ENCODE peak calls at places on chromosomes 12 and 14, in ten cellular contexts. V is cardiac muscle cell, N is WERI-Rb-1, Z is GM12865, E is testis, Q is ascending aorta, H is cardiac fibroblast, A is fibroblast of mammary gland, M is GM13977, U is WTC11. D is an unnamed sample.

GRCh38 chr12:76883826-76884225 is 5.0 kb upstream of the CSRP2 start:
- DNase-seq in Q (no peak), M (no peak), V (peak), H (peak), Z (no peak), N (no peak), U (no peak), E (no peak), A (peak), D (no peak)

GRCh38 chr14:95516554-95517209 is at the start of gene SYNE3:
- DNase-seq in N (no peak), E (peak), A (no peak), Z (peak), Q (no peak), M (peak), V (peak), H (peak), U (peak), D (no peak)

GRCh38 chr12:123126294-123127144 is 24.4 kb downstream of the PITPNM2 start:
- DNase-seq in M (no peak), V (peak), Z (no peak), A (peak), E (no peak), H (peak), U (no peak), N (no peak), Q (peak), D (no peak)

GRCh38 chr12:106109168-106109910 is 29.4 kb downstream of the NUAK1 start:
- DNase-seq in V (peak), Q (no peak), N (no peak), A (no peak), Z (no peak), U (no peak), M (no peak), H (peak), E (no peak), D (no peak)

GRCh38 chr12:89117448-89118034 is 234.8 kb downstream of the DUSP6 start:
- DNase-seq in A (no peak), U (no peak), H (no peak), N (no peak), Q (no peak), V (no peak), M (no peak), E (no peak), Z (no peak), D (peak)

GRCh38 chr12:13200841-13201240 is 4.3 kb downstream of the EMP1 start:
- DNase-seq in Z (no peak), U (no peak), N (no peak), H (no peak), V (no peak), E (no peak), A (no peak), M (no peak), Q (no peak), D (no peak)

GRCh38 chr14:61409782-61410181 is 88.4 kb downstream of the PRKCH start:
- DNase-seq in A (no peak), U (no peak), Z (no peak), M (no peak), H (no peak), E (no peak), Q (no peak), N (no peak), V (no peak), D (no peak)

GRCh38 chr14:68191567-68192321 is 372.2 kb downstream of the RAD51B start:
- DNase-seq in E (no peak), H (peak), Q (no peak), A (peak), Z (no peak), V (peak), M (no peak), U (no peak), N (no peak), D (no peak)

GRCh38 chr14:90301580-90302181 is 30.1 kb downstream of the NRDE2 start:
- DNase-seq in N (no peak), E (no peak), M (peak), U (no peak), V (peak), Z (peak), A (peak), H (peak), Q (no peak), D (no peak)

GRCh38 chr12:132160016-132160415 is 15.8 kb downstream of the NOC4L start:
- DNase-seq in N (peak), H (no peak), A (no peak), V (no peak), Z (no peak), U (peak), M (no peak), Q (no peak), E (no peak), D (no peak)

GRCh38 chr12:93447555-93448265 is 6.0 kb upstream of the UBE2N start:
- DNase-seq in A (no peak), N (no peak), E (no peak), H (no peak), V (no peak), Q (no peak), U (no peak), M (no peak), Z (no peak), D (no peak)

DNA sequence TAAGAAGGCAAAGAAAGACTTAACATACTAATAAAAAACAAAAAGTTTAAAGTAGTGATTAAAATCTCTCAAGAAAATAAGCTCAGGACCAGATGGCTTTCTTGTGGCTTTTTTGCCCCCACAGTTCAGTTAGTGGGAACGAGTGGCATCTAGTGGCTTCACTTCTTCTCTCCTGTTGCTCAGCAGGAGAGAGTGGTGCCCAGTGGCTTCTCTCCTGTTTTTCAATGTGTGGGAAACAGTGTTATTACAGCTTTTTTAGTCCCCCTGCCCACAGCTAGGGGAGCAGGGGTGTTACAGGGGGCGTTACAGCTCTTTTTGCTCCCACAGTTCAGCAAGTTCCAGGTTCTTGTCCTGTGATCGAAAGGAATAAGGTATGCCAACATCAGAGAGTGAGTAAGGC is 135.2 kb downstream of the RERGL start:
- DNase-seq in Z (no peak), M (no peak), H (no peak), U (no peak), N (peak), Q (no peak), V (no peak), E (no peak), A (no peak), D (no peak)
- TF ChIP-seq CTCF in Z (no peak), M (no peak), H (peak), U (no peak), N (no peak), Q (no peak), V (no peak), E (no peak), A (no peak), D (no peak)

GRCh38 chr14:76882646-76883045 is 56.4 kb downstream of the LRRC74A start:
- DNase-seq in U (no peak), Q (no peak), H (no peak), E (peak), N (no peak), Z (no peak), M (no peak), A (no peak), V (no peak), D (no peak)

GRCh38 chr14:76880432-76880831 is 54.2 kb downstream of the LRRC74A start:
- DNase-seq in H (no peak), U (no peak), E (no peak), Q (no peak), N (no peak), Z (no peak), A (no peak), M (no peak), V (no peak), D (no peak)

GRCh38 chr14:76876076-76876475 is 49.9 kb downstream of the LRRC74A start:
- DNase-seq in N (peak), H (peak), Z (peak), V (peak), A (peak), U (peak), M (peak), Q (no peak), E (peak), D (peak)

GRCh38 chr14:76874734-76875133 is 48.5 kb downstream of the LRRC74A start:
- DNase-seq in Q (no peak), H (no peak), N (no peak), V (no peak), M (no peak), Z (no peak), U (no peak), E (no peak), A (no peak), D (no peak)

DNA sequence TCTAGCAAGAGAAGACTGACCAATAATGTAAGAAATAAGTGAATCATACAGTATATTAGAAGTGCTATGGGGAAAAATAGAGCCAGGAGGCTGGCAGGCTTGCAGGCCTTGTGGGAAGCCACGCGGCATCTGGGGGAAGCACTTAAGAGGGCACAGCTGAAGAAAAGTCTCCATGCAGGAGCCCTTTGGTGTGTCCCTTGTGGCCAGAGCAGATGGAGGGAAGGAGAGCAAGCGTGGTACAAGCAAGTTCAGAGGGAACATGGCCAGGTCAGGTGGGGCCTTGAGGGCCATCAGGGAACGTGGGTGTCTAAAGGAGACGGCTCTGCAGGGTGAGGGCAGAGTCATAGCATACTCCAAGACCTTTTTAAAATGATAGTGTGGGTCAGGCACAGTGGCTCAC is 51.7 kb downstream of the LRRC74A start:
- DNase-seq in U (no peak), A (no peak), H (no peak), E (no peak), Z (no peak), M (no peak), V (no peak), Q (no peak), N (no peak), D (no peak)
- TF ChIP-seq CTCF in U (no peak), A (no peak), H (no peak), E (no peak), Z (no peak), M (no peak), V (no peak), Q (no peak), N (no peak), D (no peak)

GRCh38 chr12:130281157-130281799 is 56.4 kb upstream of the PIWIL1 start:
- DNase-seq in U (peak), Q (no peak), M (no peak), N (peak), H (no peak), V (no peak), A (no peak), Z (peak), E (peak), D (no peak)
- TF ChIP-seq CTCF in U (peak), Q (peak), M (peak), N (peak), H (peak), V (peak), A (peak), Z (peak), E (peak), D (no peak)

DNA sequence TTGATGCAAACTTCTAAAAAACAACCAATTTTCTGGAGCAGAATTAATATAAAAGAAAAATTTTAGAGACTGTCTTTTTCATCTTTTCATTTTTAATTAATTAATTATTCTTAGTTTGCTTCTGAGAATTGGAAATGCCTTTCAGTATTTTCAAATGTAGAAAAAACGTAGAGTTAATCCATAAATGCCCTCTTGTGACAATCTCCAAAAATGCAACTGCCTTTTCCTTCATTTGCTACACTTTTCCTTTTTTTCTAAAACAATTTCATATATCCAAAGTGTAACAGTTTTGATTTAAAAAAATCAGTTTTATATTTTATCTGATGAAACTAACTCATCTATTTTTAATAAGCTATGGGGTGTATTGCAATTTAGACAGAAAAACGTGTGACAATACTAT is 409.3 kb downstream of the PRKD1 start:
- DNase-seq in Q (no peak), U (no peak), E (no peak), M (no peak), H (peak), V (peak), A (peak), N (no peak), Z (no peak), D (no peak)
- TF ChIP-seq CTCF in Q (no peak), U (no peak), E (no peak), M (no peak), H (peak), V (peak), A (peak), N (peak), Z (no peak), D (no peak)

GRCh38 chr14:66401447-66402095 is 84.6 kb upstream of the CCDC196 start:
- DNase-seq in E (no peak), Q (no peak), U (no peak), N (no peak), M (no peak), A (peak), H (peak), V (peak), Z (peak), D (no peak)
- TF ChIP-seq CTCF in E (peak), Q (no peak), U (no peak), N (peak), M (peak), A (peak), H (peak), V (peak), Z (peak), D (peak)

GRCh38 chr12:7905071-7905470 is 30.9 kb downstream of the SLC2A3 start:
- DNase-seq in Z (no peak), N (no peak), Q (no peak), V (peak), U (no peak), E (no peak), A (peak), M (no peak), H (peak), D (no peak)

GRCh38 chr12:7907009-7907408 is 29.0 kb downstream of the SLC2A3 start:
- DNase-seq in Q (no peak), V (peak), H (peak), A (peak), M (no peak), Z (peak), E (peak), U (peak), N (peak), D (peak)
- TF ChIP-seq CTCF in Q (no peak), V (peak), H (peak), A (peak), M (no peak), Z (no peak), E (no peak), U (no peak), N (peak), D (peak)

DNA sequence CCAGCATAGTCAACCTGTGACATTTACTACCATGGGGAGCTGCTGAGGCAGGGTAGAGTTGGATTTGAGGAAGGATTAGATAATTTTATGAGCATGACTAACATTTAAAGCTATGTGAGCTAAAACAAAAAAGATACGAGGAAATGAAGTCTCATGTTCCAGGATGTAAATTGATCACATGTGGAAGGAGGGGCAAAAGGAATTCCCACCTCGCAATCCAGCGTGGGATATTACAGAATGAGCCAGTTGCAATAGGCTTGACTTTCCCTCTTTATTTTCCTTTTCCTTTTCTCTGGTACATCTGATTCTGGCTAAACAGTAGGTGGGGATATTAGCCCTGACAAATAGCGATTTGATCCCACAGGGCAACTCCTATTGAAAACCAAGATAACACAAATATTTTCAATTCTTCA is 214.9 kb upstream of the HMGA2 start:
- DNase-seq in A (peak), U (no peak), Z (no peak), E (no peak), V (peak), N (no peak), M (no peak), Q (no peak), H (peak), D (no peak)
- TF ChIP-seq CTCF in A (peak), U (no peak), Z (no peak), E (no peak), V (peak), N (no peak), M (no peak), Q (no peak), H (peak), D (no peak)

GRCh38 chr12:126346087-126346486 is 1280.9 kb downstream of the AACS start:
- DNase-seq in H (no peak), Q (no peak), A (no peak), Z (no peak), U (no peak), N (no peak), M (no peak), E (no peak), V (no peak), D (no peak)
- TF ChIP-seq CTCF in H (no peak), Q (no peak), A (no peak), Z (no peak), U (no peak), N (no peak), M (no peak), E (no peak), V (no peak), D (no peak)

D was measured in endothelial cell.